ENCODE peak calls at places on chromosomes 2 and 18, in six cellular contexts. X, Q, J, N, W and L are unnamed samples. For H3K4me1, the result is how much of the 10 kb centered on the place peaks cover.

GRCh38 chr2:187404431-187405110 is 43.5 kb downstream of the CALCRL start:
- DNase-seq in N (no peak), W (no peak), X (no peak), J (no peak), Q (no peak), L (no peak)

GRCh38 chr2:26506279-26506678 is 28.4 kb upstream of the OTOF start:
- DNase-seq in X (peak), W (no peak), J (no peak), Q (no peak), N (no peak), L (no peak)

GRCh38 chr2:667332-668000 is 9.7 kb downstream of the TMEM18 start:
- DNase-seq in W (peak), J (no peak), X (no peak), N (no peak), Q (no peak), L (peak)

GRCh38 chr2:218400930-218401833 is 1.5 kb downstream of the CTDSP1 start:
- DNase-seq in X (peak), J (peak), N (no peak), Q (no peak), W (no peak), L (no peak)

GRCh38 chr2:66080136-66080535 is 354.8 kb upstream of the MEIS1 start:
- DNase-seq in J (no peak), N (no peak), W (no peak), X (no peak), Q (no peak), L (no peak)

GRCh38 chr2:185255566-185255965 is 483.0 kb upstream of the FSIP2 start:
- DNase-seq in N (no peak), W (no peak), Q (no peak), X (no peak), J (no peak), L (no peak)

GRCh38 chr2:220789961-220790360 is 782.1 kb downstream of the EPHA4 start:
- DNase-seq in W (no peak), X (no peak), N (no peak), Q (no peak), J (no peak), L (no peak)

GRCh38 chr18:13993730-13994129 is 78.4 kb upstream of the MC2R start:
- DNase-seq in N (no peak), W (no peak), J (no peak), X (no peak), Q (no peak), L (no peak)

GRCh38 chr2:127386246-127386645 is 1.5 kb downstream of the MAP3K2 start:
- DNase-seq in W (no peak), J (no peak), Q (no peak), N (no peak), X (no peak), L (no peak)
- H3K4me1 ChIP-seq in W (under half), J (under half), Q (under half), N (half or more), X (under half), L (under half)

GRCh38 chr2:236575501-236575900 is 5.9 kb downstream of the ACKR3 start:
- DNase-seq in J (peak), N (no peak), X (no peak), W (no peak), Q (no peak), L (no peak)
- H3K4me1 ChIP-seq in J (under half), N (under half), X (under half), W (under half), Q (under half), L (under half)

GRCh38 chr18:22046473-22046872 is 122.9 kb upstream of the GATA6 start:
- DNase-seq in X (no peak), N (no peak), W (no peak), Q (no peak), J (no peak), L (no peak)
- H3K4me1 ChIP-seq in X (under half), N (under half), W (under half), Q (under half), J (under half), L (under half)

GRCh38 chr2:136056077-136056688 is 61.8 kb downstream of the CXCR4 start:
- DNase-seq in N (no peak), W (peak), J (no peak), X (no peak), Q (no peak), L (no peak)
- H3K4me1 ChIP-seq in N (half or more), W (half or more), J (under half), X (under half), Q (under half), L (half or more)

GRCh38 chr18:50527636-50528307 is 32.1 kb upstream of the MAPK4 start:
- DNase-seq in N (no peak), W (no peak), J (no peak), X (no peak), Q (no peak), L (no peak)
- H3K4me1 ChIP-seq in N (under half), W (under half), J (under half), X (under half), Q (under half), L (under half)

DNA sequence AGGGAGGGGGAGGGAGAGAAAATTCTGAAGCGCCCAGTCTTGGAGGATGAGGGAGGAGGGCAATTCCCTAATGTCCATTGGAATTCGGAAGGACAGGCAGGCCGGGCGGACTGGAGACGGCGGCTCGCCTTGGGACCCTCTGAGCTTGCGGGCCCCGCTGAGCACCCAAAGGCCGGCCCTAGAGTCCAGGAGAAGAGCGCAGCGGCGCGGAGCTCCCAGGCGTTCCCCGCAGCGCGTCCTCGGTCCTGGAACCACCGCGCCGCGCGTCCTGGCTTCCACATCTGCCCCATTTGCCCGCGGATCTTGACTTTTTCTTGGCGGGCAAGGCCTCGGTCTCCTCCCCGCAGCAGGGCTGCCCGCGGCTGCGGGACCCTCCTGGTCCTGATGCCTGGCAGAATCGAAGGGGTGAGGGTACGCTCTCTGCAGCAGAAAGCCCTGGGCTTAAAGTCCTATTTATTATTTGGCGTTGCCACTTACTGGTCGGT is 675 bp upstream of the MLPH start:
- DNase-seq in Q (no peak), W (no peak), X (peak), N (no peak), J (no peak), L (no peak)
- H3K4me1 ChIP-seq in Q (under half), W (under half), X (under half), N (under half), J (under half), L (under half)

GRCh38 chr2:37645363-37645762 is 26.1 kb downstream of the CDC42EP3 start:
- DNase-seq in Q (no peak), J (no peak), X (no peak), W (peak), N (peak), L (no peak)
- H3K4me1 ChIP-seq in Q (under half), J (under half), X (under half), W (half or more), N (half or more), L (under half)